ENCODE peak calls at places on chromosomes 11 and 22, in six cellular contexts. V is GM12878, H is SK-N-SH, S is H1, K is GM12892, O is HepG2. Q is an unnamed sample.

GRCh38 chr11:28838741-28839140 is 730.6 kb downstream of the METTL15 start:
- DNase-seq in H (no peak), K (no peak), V (no peak), O (no peak), S (no peak), Q (no peak)

GRCh38 chr11:11366793-11367192 is 13.7 kb upstream of the CSNK2A3 start:
- DNase-seq in H (no peak), S (no peak), K (no peak), O (no peak), V (no peak), Q (no peak)

GRCh38 chr11:73528420-73528819 is 69.5 kb downstream of the FAM168A start:
- DNase-seq in S (no peak), H (no peak), K (no peak), O (no peak), V (no peak), Q (no peak)

GRCh38 chr22:50444663-50445062 is 30.2 kb downstream of the SBF1 start:
- DNase-seq in K (no peak), O (no peak), H (no peak), S (no peak), V (no peak), Q (no peak)

GRCh38 chr11:120029321-120029720 is 108.6 kb downstream of the TRIM29 start:
- DNase-seq in S (peak; percentile 27), O (no peak), V (no peak), K (no peak), H (no peak), Q (no peak)

GRCh38 chr11:3164540-3165151 is 464 bp downstream of the OSBPL5 start:
- DNase-seq in V (no peak), O (no peak), K (no peak), S (no peak), H (peak; percentile 69), Q (peak; percentile 23)

GRCh38 chr11:8338138-8338537 is 74.5 kb upstream of the LMO1 start:
- DNase-seq in S (peak; percentile 92), V (no peak), K (peak; percentile 64), O (peak; percentile 18), H (peak; percentile 94), Q (peak; percentile 65)

GRCh38 chr11:34599406-34599901 is 21.4 kb upstream of the EHF start:
- DNase-seq in H (no peak), O (peak; percentile 79), V (no peak), S (no peak), K (no peak), Q (no peak)

GRCh38 chr11:17163742-17164141 is 44.0 kb downstream of the PIK3C2A start:
- DNase-seq in V (no peak), S (no peak), K (no peak), O (no peak), H (no peak), Q (no peak)

GRCh38 chr11:126139541-126140091 is 71.8 kb downstream of the RPUSD4 start:
- DNase-seq in K (no peak), O (no peak), H (no peak), S (no peak), V (no peak), Q (no peak)

GRCh38 chr11:72041364-72042058 is 38.8 kb downstream of the NUMA1 start:
- DNase-seq in K (no peak), O (peak; percentile 31), V (no peak), H (peak; percentile 77), S (peak; percentile 61), Q (no peak)

GRCh38 chr22:27534720-27535125 is 266.8 kb downstream of the MN1 start:
- DNase-seq in S (no peak), K (no peak), H (no peak), V (no peak), O (peak; percentile 35), Q (no peak)

GRCh38 chr11:67032830-67033555 is 10.1 kb downstream of the SYT12 start:
- DNase-seq in O (no peak), K (no peak), V (no peak), S (no peak), H (no peak), Q (no peak)

GRCh38 chr11:32018672-32019071 is 72.2 kb upstream of the RCN1 start:
- DNase-seq in K (no peak), S (no peak), O (no peak), V (no peak), H (no peak), Q (no peak)

GRCh38 chr11:19597876-19598275 is 114.8 kb upstream of the NAV2 start:
- DNase-seq in H (peak; percentile 63), O (no peak), K (no peak), V (no peak), S (no peak), Q (no peak)

GRCh38 chr11:75802022-75802912 is 12.7 kb upstream of the UVRAG start:
- DNase-seq in H (no peak), V (no peak), O (no peak), S (no peak), K (no peak), Q (no peak)

GRCh38 chr11:75800136-75800675 is 14.8 kb upstream of the UVRAG start:
- DNase-seq in K (no peak), V (no peak), H (no peak), S (no peak), O (no peak), Q (no peak)

GRCh38 chr11:75802913-75803820 is 11.8 kb upstream of the UVRAG start:
- DNase-seq in V (no peak), O (peak; percentile 63), K (peak; percentile 69), H (peak; percentile 79), S (peak; percentile 91), Q (peak; percentile 52)

GRCh38 chr11:75800728-75801361 is 14.2 kb upstream of the UVRAG start:
- DNase-seq in S (no peak), H (no peak), O (no peak), V (no peak), K (no peak), Q (no peak)

GRCh38 chr11:75801362-75802021 is 13.5 kb upstream of the UVRAG start:
- DNase-seq in H (no peak), V (no peak), O (no peak), K (no peak), S (no peak), Q (peak; percentile 35)
- TF ChIP-seq POLR2AphosphoS5 in H (no peak), V (no peak), O (no peak), K (no peak), S (no peak), Q (no peak)

GRCh38 chr11:46366260-46366659 is 15.2 kb upstream of the MDK start:
- DNase-seq in H (no peak), V (no peak), K (no peak), S (no peak), O (no peak), Q (no peak)
- TF ChIP-seq TAF1 in H (no peak), V (no peak), K (no peak), S (no peak), O (no peak), Q (no peak)

GRCh38 chr11:76781046-76781801 is 1.9 kb upstream of the TSKU start:
- DNase-seq in V (no peak), O (peak; percentile 89), S (no peak), K (no peak), H (no peak), Q (no peak)
- TF ChIP-seq POLR2AphosphoS5 in V (no peak), O (peak; percentile 60), S (no peak), K (no peak), H (no peak), Q (no peak)

GRCh38 chr22:39384750-39385480 is 14.7 kb upstream of the TAB1 start:
- DNase-seq in V (no peak), O (peak; percentile 35), K (no peak), S (peak; percentile 83), H (peak; percentile 37), Q (no peak)

GRCh38 chr22:39389420-39389819 is 10.2 kb upstream of the TAB1 start:
- DNase-seq in S (no peak), O (no peak), H (no peak), K (no peak), V (no peak), Q (no peak)

GRCh38 chr22:39383841-39384625 is 15.5 kb upstream of the TAB1 start:
- DNase-seq in S (no peak), V (no peak), O (no peak), H (no peak), K (no peak), Q (no peak)

GRCh38 chr22:39392341-39392948 is 7.1 kb upstream of the TAB1 start:
- DNase-seq in V (no peak), K (no peak), O (peak; percentile 41), H (no peak), S (no peak), Q (no peak)

GRCh38 chr22:39388261-39389011 is 11.1 kb upstream of the TAB1 start:
- DNase-seq in S (peak; percentile 94), K (peak; percentile 77), O (peak; percentile 80), H (peak; percentile 96), V (no peak), Q (peak; percentile 90)
- TF ChIP-seq TAF1 in S (peak; percentile 20), K (no peak), O (no peak), H (no peak), V (no peak), Q (no peak)

DNA sequence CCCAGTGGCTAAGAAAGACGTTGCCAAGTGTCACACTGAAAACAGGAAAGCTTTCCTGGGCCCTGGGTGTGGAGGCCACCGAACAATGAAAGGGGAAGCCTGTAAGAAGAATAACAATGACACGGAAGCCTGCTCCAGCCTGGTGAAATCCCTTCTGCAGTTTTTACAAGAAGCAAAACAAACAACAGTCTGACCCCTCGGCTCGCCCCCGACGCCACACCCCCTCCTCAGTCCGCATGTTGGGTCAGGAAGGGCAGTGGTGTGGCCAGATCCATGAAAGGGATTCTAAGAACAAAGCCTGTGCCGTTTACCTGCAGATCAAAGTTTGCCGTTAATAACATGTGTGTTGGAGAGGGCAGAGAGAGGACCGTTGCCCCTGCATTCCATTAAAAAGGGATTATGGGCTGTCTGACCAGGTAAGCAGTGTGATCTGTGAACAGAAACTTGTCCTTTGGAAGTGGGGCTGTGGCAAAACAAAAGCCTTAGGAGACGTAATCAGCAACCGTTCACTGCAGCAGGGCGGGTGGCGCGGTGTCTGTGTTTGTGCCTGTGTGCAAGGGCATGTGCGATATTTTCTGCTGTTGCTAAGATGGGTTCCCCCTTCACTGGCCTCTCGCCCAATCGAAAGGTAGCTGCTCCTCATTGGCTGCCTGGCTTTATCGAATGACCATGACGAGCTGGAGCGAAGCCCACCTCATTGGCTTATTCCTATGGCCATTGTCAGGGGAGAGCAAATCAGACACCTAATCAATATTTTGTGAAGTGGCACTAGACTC is 113.8 kb upstream of the BLID start:
- DNase-seq in V (no peak), O (peak; percentile 75), H (no peak), S (peak; percentile 51), K (no peak), Q (no peak)
- TF ChIP-seq POLR2AphosphoS5 in V (no peak), O (no peak), H (no peak), S (no peak), K (no peak), Q (no peak)

Q was measured in GM12891.